ENCODE peak calls at places on chromosomes 11 and 22, in ten cellular contexts. B is stimulated activated CD8-positive, alpha-beta memory T cell treated with anti-CD3 and anti-CD28 coated beads, Interleukin-7, amount 100 ng/mL, for 24 hours; Q is AG20443; V is GM10248; E is psoas muscle; K is Kasumi-1; U is NCI-H1092 treated with DMSO at 0.1 percent for 48 hours; G is ACHN; Z is SJSA1; X is stimulated activated CD4-positive, alpha-beta T cell treated with anti-CD3 and anti-CD28 coated beads, Interleukin-2, amount 100 ng/mL, for 48 hours. P is an unnamed sample.
A peak's percentile ranks its signal among the peaks of the same experiment; 100 is the strongest.

GRCh38 chr22:26593763-26594162 is 3.8 kb upstream of the TPST2 start:
- DNase-seq in B (no peak), Q (no peak), V (no peak), E (no peak), K (no peak), U (no peak), G (no peak), Z (no peak), X (no peak), P (no peak)

GRCh38 chr11:64542172-64543125 is 48.6 kb upstream of the SLC22A12 start:
- DNase-seq in B (no peak), Q (no peak), V (no peak), E (peak; percentile 6), K (no peak), U (no peak), G (no peak), Z (no peak), X (no peak), P (no peak)

GRCh38 chr11:12356944-12357655 is 20.3 kb upstream of the PARVA start:
- DNase-seq in B (no peak), Q (no peak), V (no peak), E (no peak), K (no peak), U (no peak), G (no peak), Z (no peak), X (no peak), P (no peak)

GRCh38 chr11:125070699-125071254 is 7.7 kb downstream of the SLC37A2 start:
- DNase-seq in B (no peak), Q (peak; percentile 88), V (peak; percentile 83), E (peak; percentile 69), K (peak; percentile 80), U (no peak), G (no peak), Z (no peak), X (no peak), P (no peak)

GRCh38 chr11:132648841-132649240 is 883.5 kb downstream of the OPCML start:
- DNase-seq in B (no peak), Q (no peak), V (no peak), E (no peak), K (no peak), U (no peak), G (no peak), Z (no peak), X (no peak), P (no peak)

GRCh38 chr11:12274558-12275197 is 102.7 kb upstream of the PARVA start:
- DNase-seq in B (no peak), Q (no peak), V (no peak), E (no peak), K (no peak), U (no peak), G (no peak), Z (peak; percentile 65), X (no peak), P (no peak)

GRCh38 chr11:111269146-111269868 is 23.8 kb downstream of the POU2AF2 start:
- DNase-seq in B (no peak), Q (no peak), V (no peak), E (no peak), K (no peak), U (no peak), G (no peak), Z (no peak), X (no peak), P (no peak)

GRCh38 chr11:81080476-81080875 is 1639.6 kb upstream of the TENM4 start:
- DNase-seq in B (no peak), Q (no peak), V (no peak), E (no peak), K (no peak), U (no peak), G (no peak), Z (no peak), X (no peak), P (no peak)

GRCh38 chr11:47391077-47391583 is 12.8 kb upstream of the SPI1 start:
- DNase-seq in B (no peak), Q (no peak), V (no peak), E (no peak), K (no peak), U (no peak), G (no peak), Z (no peak), X (no peak), P (no peak)

GRCh38 chr22:38706101-38706884 is 549 bp downstream of the GTPBP1 start:
- DNase-seq in B (no peak), Q (peak; percentile 60), V (no peak), E (peak; percentile 53), K (peak; percentile 21), U (peak; percentile 35), G (peak; percentile 32), Z (no peak), X (peak; percentile 19), P (peak; percentile 32)

GRCh38 chr11:10922944-10923343 is 65.1 kb upstream of the ZBED5 start:
- DNase-seq in B (no peak), Q (no peak), V (no peak), E (no peak), K (no peak), U (no peak), G (no peak), Z (no peak), X (no peak), P (no peak)

GRCh38 chr22:47030881-47031627 is 268.6 kb downstream of the TBC1D22A start:
- DNase-seq in B (no peak), Q (peak; percentile 93), V (no peak), E (no peak), K (no peak), U (no peak), G (no peak), Z (peak; percentile 69), X (no peak), P (no peak)